ENCODE peak calls at places on chromosomes 11 and 22, in four cellular contexts. One of them, this sample, is unnamed.

GRCh38 chr22:25829808-25830777 is 88.1 kb downstream of the MYO18B start:
- DNase-seq in cardiac muscle cell: no peak
- DNase-seq in naive thymus-derived CD8-positive, alpha-beta T cell: no peak
- DNase-seq in ecto neural progenitor cell: no peak
- DNase-seq in this sample: no peak

GRCh38 chr22:20146777-20147176 is 4.1 kb downstream of the CCDC188 start:
- DNase-seq in cardiac muscle cell: no peak
- DNase-seq in naive thymus-derived CD8-positive, alpha-beta T cell: no peak
- DNase-seq in ecto neural progenitor cell: no peak
- DNase-seq in this sample: no peak

GRCh38 chr11:985435-985834 is 51.1 kb downstream of the MUC6 start:
- DNase-seq in cardiac muscle cell: no peak
- DNase-seq in naive thymus-derived CD8-positive, alpha-beta T cell: no peak
- DNase-seq in ecto neural progenitor cell: no peak
- DNase-seq in this sample: no peak

GRCh38 chr11:113241190-113242051 is 73.0 kb upstream of the TTC12 start:
- DNase-seq in cardiac muscle cell: peak
- DNase-seq in naive thymus-derived CD8-positive, alpha-beta T cell: no peak
- DNase-seq in ecto neural progenitor cell: no peak
- DNase-seq in this sample: peak

GRCh38 chr22:41826430-41827383 is 6.2 kb upstream of the SREBF2 start:
- DNase-seq in cardiac muscle cell: no peak
- DNase-seq in naive thymus-derived CD8-positive, alpha-beta T cell: no peak
- DNase-seq in ecto neural progenitor cell: no peak
- DNase-seq in this sample: peak

GRCh38 chr11:27807594-27807993 is 107.3 kb upstream of the BDNF start:
- DNase-seq in cardiac muscle cell: no peak
- DNase-seq in naive thymus-derived CD8-positive, alpha-beta T cell: no peak
- DNase-seq in ecto neural progenitor cell: no peak
- DNase-seq in this sample: no peak

GRCh38 chr11:11842426-11843008 is 745 bp downstream of the USP47 start:
- DNase-seq in cardiac muscle cell: peak
- DNase-seq in naive thymus-derived CD8-positive, alpha-beta T cell: peak
- DNase-seq in ecto neural progenitor cell: no peak
- DNase-seq in this sample: peak

GRCh38 chr11:71131861-71132260 is 120.5 kb downstream of the SHANK2 start:
- DNase-seq in cardiac muscle cell: no peak
- DNase-seq in naive thymus-derived CD8-positive, alpha-beta T cell: no peak
- DNase-seq in ecto neural progenitor cell: peak
- DNase-seq in this sample: no peak

GRCh38 chr22:27349456-27349855 is 452.1 kb downstream of the MN1 start:
- DNase-seq in cardiac muscle cell: peak
- DNase-seq in naive thymus-derived CD8-positive, alpha-beta T cell: no peak
- DNase-seq in ecto neural progenitor cell: no peak
- DNase-seq in this sample: no peak

GRCh38 chr11:22169833-22170232 is 23.1 kb upstream of the ANO5 start:
- DNase-seq in cardiac muscle cell: no peak
- DNase-seq in naive thymus-derived CD8-positive, alpha-beta T cell: no peak
- DNase-seq in ecto neural progenitor cell: no peak
- DNase-seq in this sample: no peak

GRCh38 chr11:102396708-102397563 is 49.9 kb downstream of the BIRC2 start:
- DNase-seq in cardiac muscle cell: no peak
- DNase-seq in naive thymus-derived CD8-positive, alpha-beta T cell: peak
- DNase-seq in ecto neural progenitor cell: no peak
- DNase-seq in this sample: no peak

GRCh38 chr11:11577932-11578331 is 43.9 kb downstream of the GALNT18 start:
- DNase-seq in cardiac muscle cell: no peak
- DNase-seq in naive thymus-derived CD8-positive, alpha-beta T cell: no peak
- DNase-seq in ecto neural progenitor cell: peak
- DNase-seq in this sample: no peak

GRCh38 chr11:61911701-61912529 is 5.5 kb downstream of the RAB3IL1 start:
- DNase-seq in cardiac muscle cell: no peak
- DNase-seq in naive thymus-derived CD8-positive, alpha-beta T cell: no peak
- DNase-seq in ecto neural progenitor cell: no peak
- DNase-seq in this sample: no peak

GRCh38 chr11:116865696-116866095 is 28.3 kb upstream of the APOA1 start:
- DNase-seq in cardiac muscle cell: no peak
- DNase-seq in naive thymus-derived CD8-positive, alpha-beta T cell: no peak
- DNase-seq in ecto neural progenitor cell: no peak
- DNase-seq in this sample: no peak

GRCh38 chr11:123356539-123356938 is 73.5 kb upstream of the GRAMD1B start:
- DNase-seq in cardiac muscle cell: no peak
- DNase-seq in naive thymus-derived CD8-positive, alpha-beta T cell: no peak
- DNase-seq in ecto neural progenitor cell: no peak
- DNase-seq in this sample: no peak

GRCh38 chr22:46023558-46023981 is 46.6 kb upstream of the WNT7B start:
- DNase-seq in cardiac muscle cell: peak
- DNase-seq in naive thymus-derived CD8-positive, alpha-beta T cell: no peak
- DNase-seq in ecto neural progenitor cell: no peak
- DNase-seq in this sample: no peak

GRCh38 chr11:69427337-69427736 is 54.1 kb upstream of the LINC01488 start:
- DNase-seq in cardiac muscle cell: no peak
- DNase-seq in naive thymus-derived CD8-positive, alpha-beta T cell: no peak
- DNase-seq in ecto neural progenitor cell: peak
- DNase-seq in this sample: no peak

GRCh38 chr11:28618426-28618825 is 510.2 kb downstream of the METTL15 start:
- DNase-seq in cardiac muscle cell: peak
- DNase-seq in naive thymus-derived CD8-positive, alpha-beta T cell: no peak
- DNase-seq in ecto neural progenitor cell: no peak
- DNase-seq in this sample: no peak

GRCh38 chr11:7657306-7658025 is 15.8 kb downstream of the CYB5R2 start:
- DNase-seq in cardiac muscle cell: peak
- DNase-seq in naive thymus-derived CD8-positive, alpha-beta T cell: no peak
- DNase-seq in ecto neural progenitor cell: peak
- DNase-seq in this sample: no peak

GRCh38 chr11:17786824-17787525 is 52.4 kb downstream of the KCNC1 start:
- DNase-seq in cardiac muscle cell: peak
- DNase-seq in naive thymus-derived CD8-positive, alpha-beta T cell: no peak
- DNase-seq in ecto neural progenitor cell: no peak
- DNase-seq in this sample: no peak

GRCh38 chr11:67409781-67410368 is 5.6 kb upstream of the CARNS1 start:
- DNase-seq in cardiac muscle cell: no peak
- DNase-seq in naive thymus-derived CD8-positive, alpha-beta T cell: no peak
- DNase-seq in ecto neural progenitor cell: no peak
- DNase-seq in this sample: no peak

GRCh38 chr11:62193954-62194353 is 3.9 kb downstream of the SCGB1D1 start:
- DNase-seq in cardiac muscle cell: peak
- DNase-seq in naive thymus-derived CD8-positive, alpha-beta T cell: no peak
- DNase-seq in ecto neural progenitor cell: no peak
- DNase-seq in this sample: no peak

GRCh38 chr11:1499261-1499890 is 12.8 kb upstream of the MOB2 start:
- DNase-seq in cardiac muscle cell: no peak
- DNase-seq in naive thymus-derived CD8-positive, alpha-beta T cell: no peak
- DNase-seq in ecto neural progenitor cell: no peak
- DNase-seq in this sample: no peak

GRCh38 chr11:63503492-63503891 is 2.4 kb upstream of the LGALS12 start:
- DNase-seq in cardiac muscle cell: no peak
- DNase-seq in naive thymus-derived CD8-positive, alpha-beta T cell: no peak
- DNase-seq in ecto neural progenitor cell: no peak
- DNase-seq in this sample: no peak

GRCh38 chr11:129023968-129024676 is 81.5 kb upstream of the TP53AIP1 start:
- DNase-seq in cardiac muscle cell: peak
- DNase-seq in naive thymus-derived CD8-positive, alpha-beta T cell: peak
- DNase-seq in ecto neural progenitor cell: peak
- DNase-seq in this sample: no peak

GRCh38 chr22:45884201-45885067 is 92.5 kb downstream of the WNT7B start:
- DNase-seq in cardiac muscle cell: peak
- DNase-seq in naive thymus-derived CD8-positive, alpha-beta T cell: no peak
- DNase-seq in ecto neural progenitor cell: peak
- DNase-seq in this sample: no peak

GRCh38 chr22:22759371-22759770 is 115.0 kb downstream of the GGTLC2 start:
- DNase-seq in cardiac muscle cell: no peak
- DNase-seq in naive thymus-derived CD8-positive, alpha-beta T cell: no peak
- DNase-seq in ecto neural progenitor cell: no peak
- DNase-seq in this sample: no peak

GRCh38 chr11:101470414-101470813 is 113.4 kb downstream of the TRPC6 start:
- DNase-seq in cardiac muscle cell: no peak
- DNase-seq in naive thymus-derived CD8-positive, alpha-beta T cell: no peak
- DNase-seq in ecto neural progenitor cell: no peak
- DNase-seq in this sample: no peak

GRCh38 chr11:8671242-8671641 is 11.2 kb downstream of the TRIM66 start:
- DNase-seq in cardiac muscle cell: peak
- DNase-seq in naive thymus-derived CD8-positive, alpha-beta T cell: no peak
- DNase-seq in ecto neural progenitor cell: peak
- DNase-seq in this sample: no peak

GRCh38 chr11:44861829-44862545 is 88.7 kb downstream of the TP53I11 start:
- DNase-seq in cardiac muscle cell: peak
- DNase-seq in naive thymus-derived CD8-positive, alpha-beta T cell: peak
- DNase-seq in ecto neural progenitor cell: peak
- DNase-seq in this sample: no peak

GRCh38 chr22:33302549-33302948 is 244.4 kb upstream of the SYN3 start:
- DNase-seq in cardiac muscle cell: no peak
- DNase-seq in naive thymus-derived CD8-positive, alpha-beta T cell: no peak
- DNase-seq in ecto neural progenitor cell: no peak
- DNase-seq in this sample: no peak

GRCh38 chr11:70077411-70078094 is 564 bp upstream of the ANO1 start:
- DNase-seq in cardiac muscle cell: no peak
- DNase-seq in naive thymus-derived CD8-positive, alpha-beta T cell: no peak
- DNase-seq in ecto neural progenitor cell: no peak
- DNase-seq in this sample: no peak

GRCh38 chr11:111220716-111221115 is 24.8 kb upstream of the POU2AF2 start:
- DNase-seq in cardiac muscle cell: no peak
- DNase-seq in naive thymus-derived CD8-positive, alpha-beta T cell: no peak
- DNase-seq in ecto neural progenitor cell: no peak
- DNase-seq in this sample: no peak